ENCODE peak calls at places on chromosomes 11 and 22, in eight cellular contexts. G is PC-3, D is GM23338, R is HCT116, W is neural progenitor cell, N is OCI-LY7, O is hepatocyte, Q is SK-N-SH. T is an unnamed sample.

GRCh38 chr11:108733479-108734116 is 68.7 kb downstream of the DDX10 start:
- DNase-seq in G (peak), D (peak), R (no peak), W (no peak), N (no peak), O (no peak), Q (no peak), T (no peak)

GRCh38 chr11:32231909-32232493 is 141.1 kb downstream of the RCN1 start:
- DNase-seq in G (peak), D (peak), R (peak), W (peak), N (peak), O (peak), Q (peak), T (peak)

GRCh38 chr11:88538088-88538487 is 200.6 kb upstream of the CTSC start:
- DNase-seq in G (peak), D (no peak), R (no peak), W (no peak), N (no peak), O (no peak), Q (no peak), T (no peak)

GRCh38 chr11:89736566-89736965 is 26.5 kb downstream of the TRIM77 start:
- DNase-seq in G (peak), D (no peak), R (no peak), W (no peak), N (no peak), O (no peak), Q (no peak), T (no peak)

GRCh38 chr11:92838655-92839334 is 130.7 kb upstream of the MTNR1B start:
- DNase-seq in G (no peak), D (peak), R (no peak), W (peak), N (no peak), O (no peak), Q (no peak), T (no peak)

GRCh38 chr11:106001304-106002012 is 20.6 kb downstream of the MSANTD4 start:
- DNase-seq in G (peak), D (no peak), R (no peak), W (no peak), N (no peak), O (no peak), Q (no peak), T (no peak)

GRCh38 chr11:77073328-77074001 is 6.7 kb downstream of the CAPN5 start:
- DNase-seq in G (peak), D (no peak), R (peak), W (no peak), N (no peak), O (peak), Q (peak), T (no peak)

GRCh38 chr11:82732734-82733443 is 775 bp downstream of the FAM181B start:
- DNase-seq in G (no peak), D (peak), R (no peak), W (peak), N (no peak), O (peak), Q (peak), T (no peak)

GRCh38 chr11:67486481-67487195 is 3.8 kb downstream of the AIP start:
- DNase-seq in G (no peak), D (no peak), R (no peak), W (no peak), N (no peak), O (no peak), Q (no peak), T (no peak)

GRCh38 chr11:112163875-112164521 is at the start of gene IL18:
- DNase-seq in G (peak), D (peak), R (peak), W (peak), N (no peak), O (peak), Q (no peak), T (no peak)

GRCh38 chr11:129828301-129828836 is 12.7 kb downstream of the TMEM45B start:
- DNase-seq in G (peak), D (no peak), R (peak), W (no peak), N (no peak), O (peak), Q (no peak), T (no peak)

GRCh38 chr22:23652286-23652685 is 20.2 kb upstream of the DRICH1 start:
- DNase-seq in G (no peak), D (no peak), R (no peak), W (no peak), N (no peak), O (no peak), Q (no peak), T (no peak)

GRCh38 chr11:65879622-65880021 is at the start of gene CTSW:
- DNase-seq in G (no peak), D (no peak), R (no peak), W (no peak), N (no peak), O (no peak), Q (no peak), T (no peak)

GRCh38 chr11:70570693-70571395 is 172.5 kb downstream of the CTTN start:
- DNase-seq in G (no peak), D (no peak), R (no peak), W (no peak), N (no peak), O (no peak), Q (no peak), T (no peak)

GRCh38 chr11:70944636-70945035 is 307.7 kb downstream of the SHANK2 start:
- DNase-seq in G (no peak), D (peak), R (no peak), W (no peak), N (no peak), O (no peak), Q (no peak), T (no peak)

GRCh38 chr11:63680842-63681207 is 475 bp upstream of the RTN3 start:
- DNase-seq in G (no peak), D (peak), R (no peak), W (no peak), N (no peak), O (peak), Q (peak), T (no peak)

GRCh38 chr11:578276-579035 is 2.2 kb downstream of the PHRF1 start:
- DNase-seq in G (no peak), D (no peak), R (no peak), W (no peak), N (peak), O (peak), Q (no peak), T (peak)

GRCh38 chr11:16605971-16606783 is 132.3 kb upstream of the C11orf58 start:
- DNase-seq in G (peak), D (peak), R (peak), W (peak), N (peak), O (peak), Q (peak), T (peak)

GRCh38 chr11:116730568-116730967 is 42.2 kb downstream of the BUD13 start:
- DNase-seq in G (no peak), D (no peak), R (no peak), W (no peak), N (no peak), O (no peak), Q (no peak), T (no peak)

GRCh38 chr11:96506953-96507354 is 117.1 kb downstream of the JRKL start:
- DNase-seq in G (no peak), D (peak), R (no peak), W (no peak), N (no peak), O (no peak), Q (no peak), T (no peak)

GRCh38 chr11:66280428-66280827 is 2.5 kb downstream of the CNIH2 start:
- DNase-seq in G (peak), D (peak), R (no peak), W (peak), N (no peak), O (no peak), Q (peak), T (no peak)

GRCh38 chr22:26429458-26430238 is 588 bp downstream of the ASPHD2 start:
- DNase-seq in G (no peak), D (peak), R (no peak), W (no peak), N (peak), O (peak), Q (peak), T (no peak)

GRCh38 chr22:29690481-29690880 is 29.3 kb upstream of the CABP7 start:
- DNase-seq in G (no peak), D (no peak), R (no peak), W (peak), N (no peak), O (no peak), Q (no peak), T (no peak)

GRCh38 chr11:13970986-13971385 is 8.5 kb downstream of the SPON1 start:
- DNase-seq in G (peak), D (peak), R (peak), W (peak), N (peak), O (peak), Q (peak), T (peak)

GRCh38 chr11:14386895-14387480 is 28.0 kb upstream of the RRAS2 start:
- DNase-seq in G (no peak), D (peak), R (no peak), W (peak), N (no peak), O (peak), Q (peak), T (no peak)

GRCh38 chr11:73192272-73192671 is 25.8 kb upstream of the P2RY2 start:
- DNase-seq in G (peak), D (no peak), R (peak), W (no peak), N (no peak), O (no peak), Q (no peak), T (no peak)

GRCh38 chr11:95682552-95682951 is 107.0 kb downstream of the FAM76B start:
- DNase-seq in G (no peak), D (no peak), R (no peak), W (no peak), N (no peak), O (no peak), Q (no peak), T (no peak)

GRCh38 chr22:46937939-46938338 is 175.5 kb downstream of the TBC1D22A start:
- DNase-seq in G (no peak), D (no peak), R (no peak), W (no peak), N (no peak), O (no peak), Q (no peak), T (no peak)

GRCh38 chr22:39327995-39328754 is 8.8 kb upstream of the RPL3 start:
- DNase-seq in G (no peak), D (no peak), R (no peak), W (no peak), N (no peak), O (no peak), Q (no peak), T (no peak)

GRCh38 chr11:2818503-2818902 is 67.1 kb downstream of the CDKN1C start:
- DNase-seq in G (no peak), D (no peak), R (no peak), W (no peak), N (no peak), O (no peak), Q (no peak), T (no peak)

GRCh38 chr11:47565340-47566165 is at the start of gene PTPMT1:
- DNase-seq in G (peak), D (peak), R (peak), W (peak), N (peak), O (peak), Q (peak), T (peak)

GRCh38 chr11:64849600-64850356 is 5.3 kb upstream of the CDC42BPG start:
- DNase-seq in G (no peak), D (no peak), R (no peak), W (no peak), N (no peak), O (no peak), Q (no peak), T (no peak)

GRCh38 chr11:69898123-69898522 is 78.9 kb upstream of the FGF3 start:
- DNase-seq in G (no peak), D (no peak), R (no peak), W (no peak), N (no peak), O (no peak), Q (no peak), T (no peak)

GRCh38 chr11:61609970-61610347 is 29.1 kb upstream of the SYT7 start:
- DNase-seq in G (peak), D (peak), R (no peak), W (peak), N (peak), O (peak), Q (peak), T (no peak)

GRCh38 chr22:50146440-50147228 is 23.9 kb upstream of the PANX2 start:
- DNase-seq in G (no peak), D (no peak), R (peak), W (peak), N (no peak), O (peak), Q (peak), T (no peak)

GRCh38 chr11:32436751-32437405 is 1.5 kb upstream of the WT1 start:
- DNase-seq in G (no peak), D (peak), R (no peak), W (peak), N (no peak), O (no peak), Q (peak), T (no peak)

GRCh38 chr11:955154-956049 is 29.7 kb downstream of the AP2A2 start:
- DNase-seq in G (peak), D (no peak), R (no peak), W (no peak), N (no peak), O (no peak), Q (peak), T (no peak)

GRCh38 chr22:37492428-37493344 is 6.5 kb upstream of the MFNG start:
- DNase-seq in G (peak), D (peak), R (no peak), W (peak), N (peak), O (no peak), Q (peak), T (peak)
- TF ChIP-seq CTCF in G (peak), D (peak), R (peak), W (peak), N (peak), O (peak), Q (peak), T (peak)

GRCh38 chr22:20802452-20802851 is 28.5 kb downstream of the SERPIND1 start:
- DNase-seq in G (no peak), D (no peak), R (no peak), W (no peak), N (no peak), O (no peak), Q (no peak), T (no peak)

GRCh38 chr22:20805972-20806471 is 32.1 kb downstream of the SERPIND1 start:
- DNase-seq in G (peak), D (no peak), R (no peak), W (no peak), N (no peak), O (no peak), Q (no peak), T (no peak)

GRCh38 chr22:20802922-20803553 is 29.1 kb downstream of the SERPIND1 start:
- DNase-seq in G (no peak), D (no peak), R (no peak), W (no peak), N (no peak), O (no peak), Q (no peak), T (no peak)

GRCh38 chr22:20804650-20805049 is 30.7 kb downstream of the SERPIND1 start:
- DNase-seq in G (no peak), D (no peak), R (no peak), W (no peak), N (no peak), O (no peak), Q (no peak), T (no peak)

DNA sequence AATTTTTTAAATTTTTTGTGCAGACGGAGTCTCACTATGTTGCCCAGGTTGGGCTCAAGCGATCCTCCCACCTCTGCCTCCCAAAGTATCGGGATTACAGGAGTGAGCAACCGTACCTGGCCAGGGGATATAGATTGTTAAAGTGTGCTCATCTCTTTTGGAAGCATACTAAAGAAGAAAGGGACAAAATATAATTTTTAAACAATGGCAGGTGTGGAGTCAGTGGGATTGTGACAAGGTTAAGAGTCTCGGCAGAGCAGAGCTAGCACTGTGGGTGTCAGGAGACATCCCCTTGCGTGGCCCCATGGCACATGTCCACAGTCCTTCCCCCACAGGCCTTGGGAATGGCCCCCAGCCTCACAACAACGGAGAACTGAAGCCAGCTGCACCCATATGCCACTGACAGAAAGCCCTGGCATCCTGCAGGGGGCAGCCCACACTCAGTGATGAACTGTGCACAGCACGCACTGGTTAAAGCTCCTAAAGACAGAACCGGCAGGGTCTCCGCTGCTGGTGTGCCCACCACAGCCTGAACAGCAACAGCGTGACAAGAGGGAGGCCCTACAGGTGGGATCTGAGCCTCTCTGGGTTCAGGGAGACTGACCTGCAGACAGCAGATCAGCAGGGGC is 29.9 kb downstream of the SERPIND1 start:
- DNase-seq in G (peak), D (peak), R (peak), W (peak), N (peak), O (peak), Q (peak), T (no peak)
- TF ChIP-seq EZH2phosphoT487 in G (no peak), D (no peak), R (no peak), W (no peak), N (no peak), O (no peak), Q (no peak), T (no peak)

DNA sequence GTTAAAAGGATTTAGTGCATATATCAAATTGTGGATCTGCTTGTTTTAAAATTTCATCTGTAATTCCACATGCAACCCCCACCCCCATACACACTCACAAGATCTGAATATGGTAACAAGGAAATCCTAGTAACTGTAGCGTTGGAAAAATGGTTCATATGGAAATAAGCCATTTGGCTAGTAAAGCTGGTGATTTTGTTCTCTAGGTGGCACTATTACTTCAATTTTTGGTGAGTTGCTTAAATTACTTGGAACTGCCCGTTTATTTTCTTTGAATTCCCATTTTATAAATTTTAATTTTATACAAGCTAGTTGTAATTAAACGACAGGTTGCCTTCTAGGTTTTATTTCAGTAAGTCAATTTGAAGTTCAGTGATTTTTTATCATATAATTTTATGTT is 5.3 kb downstream of the BDNF start:
- DNase-seq in G (peak), D (peak), R (no peak), W (peak), N (peak), O (peak), Q (peak), T (no peak)
- TF ChIP-seq CTCF in G (peak), D (peak), R (peak), W (peak), N (peak), O (peak), Q (peak), T (peak)

DNA sequence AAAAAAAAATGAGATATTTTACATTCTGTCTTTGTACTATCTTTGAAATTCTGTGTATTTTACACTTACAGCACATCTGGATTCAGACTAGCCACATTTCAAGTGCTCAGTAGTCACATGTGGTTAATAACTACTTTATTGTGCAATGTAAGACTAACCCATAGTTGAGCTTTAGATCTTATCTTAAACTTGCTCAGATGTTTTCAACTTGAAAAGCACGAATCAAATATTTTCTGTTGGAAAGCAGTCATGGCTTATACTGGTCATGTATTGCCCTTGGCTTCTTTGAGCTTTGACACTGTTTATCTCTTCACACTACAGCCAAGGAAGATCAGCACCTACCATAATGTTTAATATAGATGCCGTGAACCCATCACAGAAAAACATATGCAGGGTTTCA is 4.3 kb downstream of the RBX1 start:
- DNase-seq in G (no peak), D (no peak), R (no peak), W (no peak), N (no peak), O (no peak), Q (no peak), T (no peak)
- TF ChIP-seq EZH2phosphoT487 in G (no peak), D (no peak), R (no peak), W (no peak), N (no peak), O (no peak), Q (no peak), T (no peak)

GRCh38 chr22:36569999-36570398 is 41.0 kb upstream of the EIF3D start:
- DNase-seq in G (no peak), D (peak), R (peak), W (peak), N (no peak), O (no peak), Q (peak), T (no peak)
- TF ChIP-seq CTCF in G (no peak), D (peak), R (peak), W (peak), N (no peak), O (peak), Q (peak), T (no peak)

GRCh38 chr11:97557399-97557798 is 1167.6 kb downstream of the JRKL start:
- DNase-seq in G (peak), D (no peak), R (no peak), W (no peak), N (no peak), O (no peak), Q (peak), T (peak)
- TF ChIP-seq EZH2phosphoT487 in G (no peak), D (no peak), R (no peak), W (no peak), N (no peak), O (no peak), Q (no peak), T (no peak)

GRCh38 chr22:37126383-37126782 is 16.9 kb upstream of the TMPRSS6 start:
- DNase-seq in G (no peak), D (peak), R (peak), W (peak), N (no peak), O (no peak), Q (no peak), T (peak)

GRCh38 chr22:37127350-37127878 is 17.9 kb upstream of the TMPRSS6 start:
- DNase-seq in G (no peak), D (no peak), R (no peak), W (no peak), N (no peak), O (no peak), Q (no peak), T (no peak)

GRCh38 chr22:37128555-37129281 is 19.2 kb upstream of the TMPRSS6 start:
- DNase-seq in G (no peak), D (no peak), R (no peak), W (no peak), N (no peak), O (no peak), Q (no peak), T (no peak)

GRCh38 chr22:37130031-37130430 is 19.7 kb downstream of the IL2RB start:
- DNase-seq in G (no peak), D (no peak), R (no peak), W (no peak), N (no peak), O (no peak), Q (no peak), T (no peak)

DNA sequence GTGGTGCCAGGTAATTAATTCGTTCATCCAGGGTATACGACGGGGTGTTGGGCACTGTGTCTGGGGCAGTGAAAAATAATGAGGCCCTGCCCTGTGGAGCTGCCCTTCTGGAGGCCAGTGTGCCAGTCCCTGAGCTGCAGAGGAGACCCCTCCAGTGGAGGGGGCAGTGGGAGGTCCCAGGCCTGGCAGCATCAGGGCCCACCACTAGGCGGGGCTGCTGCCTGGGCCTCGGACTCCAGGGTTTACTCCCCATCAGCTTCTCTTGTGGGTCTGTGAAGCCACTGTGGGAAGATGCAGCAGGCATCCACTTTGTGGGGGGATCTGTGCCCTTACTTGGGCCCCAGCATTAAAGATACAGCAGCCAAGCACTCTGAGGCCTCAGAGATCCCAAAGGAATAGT is 17.4 kb upstream of the TMPRSS6 start:
- DNase-seq in G (no peak), D (peak), R (no peak), W (peak), N (peak), O (no peak), Q (peak), T (no peak)
- TF ChIP-seq CTCF in G (peak), D (peak), R (peak), W (peak), N (peak), O (peak), Q (peak), T (peak)